ENCODE peak calls at places on chromosomes 4 and X, in five cellular contexts. One of them, this sample, is unnamed.
A peak's percentile ranks its signal among the peaks of the same experiment; 100 is the strongest.

GRCh38 chr4:152806492-152807125 is 26.9 kb downstream of the ARFIP1 start:
- DNase-seq in SJSA1: no peak
- DNase-seq in left lung: no peak
- DNase-seq in CD4-positive, CD25-positive, alpha-beta regulatory T cell: no peak
- DNase-seq in left ventricle myocardium inferior: no peak
- DNase-seq in this sample: no peak

GRCh38 chrX:15204130-15204751 is 65.6 kb downstream of the ASB9 start:
- DNase-seq in SJSA1: no peak
- DNase-seq in left lung: no peak
- DNase-seq in CD4-positive, CD25-positive, alpha-beta regulatory T cell: peak; percentile 3
- DNase-seq in left ventricle myocardium inferior: no peak
- DNase-seq in this sample: no peak

GRCh38 chr4:186806679-186807078 is 83.0 kb upstream of the FAT1 start:
- DNase-seq in SJSA1: no peak
- DNase-seq in left lung: no peak
- DNase-seq in CD4-positive, CD25-positive, alpha-beta regulatory T cell: no peak
- DNase-seq in left ventricle myocardium inferior: no peak
- DNase-seq in this sample: no peak

GRCh38 chr4:74391346-74391745 is 26.4 kb downstream of the EREG start:
- DNase-seq in SJSA1: no peak
- DNase-seq in left lung: no peak
- DNase-seq in CD4-positive, CD25-positive, alpha-beta regulatory T cell: no peak
- DNase-seq in left ventricle myocardium inferior: no peak
- DNase-seq in this sample: no peak

GRCh38 chrX:39777623-39778025 is 320.1 kb downstream of the BCOR start:
- DNase-seq in SJSA1: no peak
- DNase-seq in left lung: no peak
- DNase-seq in CD4-positive, CD25-positive, alpha-beta regulatory T cell: no peak
- DNase-seq in left ventricle myocardium inferior: no peak
- DNase-seq in this sample: no peak

GRCh38 chrX:103361798-103362197 is 5.5 kb downstream of the TCEAL9 start:
- DNase-seq in SJSA1: no peak
- DNase-seq in left lung: no peak
- DNase-seq in CD4-positive, CD25-positive, alpha-beta regulatory T cell: no peak
- DNase-seq in left ventricle myocardium inferior: no peak
- DNase-seq in this sample: no peak

GRCh38 chr4:118834960-118835895 is 698 bp downstream of the SEC24D start:
- DNase-seq in SJSA1: peak; percentile 75
- DNase-seq in left lung: peak; percentile 76
- DNase-seq in CD4-positive, CD25-positive, alpha-beta regulatory T cell: peak; percentile 37
- DNase-seq in left ventricle myocardium inferior: peak; percentile 54
- DNase-seq in this sample: peak; percentile 17

GRCh38 chr4:114399085-114399484 is 199.5 kb upstream of the UGT8 start:
- DNase-seq in SJSA1: no peak
- DNase-seq in left lung: no peak
- DNase-seq in CD4-positive, CD25-positive, alpha-beta regulatory T cell: no peak
- DNase-seq in left ventricle myocardium inferior: no peak
- DNase-seq in this sample: no peak

GRCh38 chrX:108439434-108439883 is at the start of gene COL4A5:
- DNase-seq in SJSA1: peak; percentile 61
- DNase-seq in left lung: no peak
- DNase-seq in CD4-positive, CD25-positive, alpha-beta regulatory T cell: no peak
- DNase-seq in left ventricle myocardium inferior: peak; percentile 27
- DNase-seq in this sample: no peak

GRCh38 chr4:128855656-128856055 is 46.2 kb downstream of the JADE1 start:
- DNase-seq in SJSA1: no peak
- DNase-seq in left lung: no peak
- DNase-seq in CD4-positive, CD25-positive, alpha-beta regulatory T cell: no peak
- DNase-seq in left ventricle myocardium inferior: no peak
- DNase-seq in this sample: no peak

GRCh38 chr4:138875886-138876608 is 139.5 kb upstream of the NOCT start:
- DNase-seq in SJSA1: peak; percentile 77
- DNase-seq in left lung: no peak
- DNase-seq in CD4-positive, CD25-positive, alpha-beta regulatory T cell: no peak
- DNase-seq in left ventricle myocardium inferior: no peak
- DNase-seq in this sample: no peak

GRCh38 chrX:38166478-38167083 is 54.1 kb downstream of the SRPX start:
- DNase-seq in SJSA1: no peak
- DNase-seq in left lung: no peak
- DNase-seq in CD4-positive, CD25-positive, alpha-beta regulatory T cell: peak; percentile 5
- DNase-seq in left ventricle myocardium inferior: no peak
- DNase-seq in this sample: no peak

GRCh38 chr4:127857641-127858040 is 23.1 kb upstream of the PLK4 start:
- DNase-seq in SJSA1: no peak
- DNase-seq in left lung: no peak
- DNase-seq in CD4-positive, CD25-positive, alpha-beta regulatory T cell: no peak
- DNase-seq in left ventricle myocardium inferior: no peak
- DNase-seq in this sample: no peak

GRCh38 chr4:1716065-1716945 is 4.2 kb upstream of the SLBP start:
- DNase-seq in SJSA1: no peak
- DNase-seq in left lung: no peak
- DNase-seq in CD4-positive, CD25-positive, alpha-beta regulatory T cell: no peak
- DNase-seq in left ventricle myocardium inferior: no peak
- DNase-seq in this sample: no peak

GRCh38 chr4:1717129-1718094 is 3.7 kb downstream of the TMEM129 start:
- DNase-seq in SJSA1: no peak
- DNase-seq in left lung: peak; percentile 77
- DNase-seq in CD4-positive, CD25-positive, alpha-beta regulatory T cell: no peak
- DNase-seq in left ventricle myocardium inferior: no peak
- DNase-seq in this sample: no peak

GRCh38 chr4:1713003-1713397 is 881 bp upstream of the SLBP start:
- DNase-seq in SJSA1: no peak
- DNase-seq in left lung: no peak
- DNase-seq in CD4-positive, CD25-positive, alpha-beta regulatory T cell: no peak
- DNase-seq in left ventricle myocardium inferior: no peak
- DNase-seq in this sample: no peak

GRCh38 chr4:1714303-1715001 is 2.3 kb upstream of the SLBP start:
- DNase-seq in SJSA1: no peak
- DNase-seq in left lung: no peak
- DNase-seq in CD4-positive, CD25-positive, alpha-beta regulatory T cell: no peak
- DNase-seq in left ventricle myocardium inferior: no peak
- DNase-seq in this sample: no peak

GRCh38 chr4:1715002-1715761 is 3.1 kb upstream of the SLBP start:
- DNase-seq in SJSA1: no peak
- DNase-seq in left lung: no peak
- DNase-seq in CD4-positive, CD25-positive, alpha-beta regulatory T cell: no peak
- DNase-seq in left ventricle myocardium inferior: no peak
- DNase-seq in this sample: no peak
- H3K4me3 ChIP-seq in SJSA1: no peak overlapping the region
- H3K4me3 ChIP-seq in left lung: no peak overlapping the region
- H3K4me3 ChIP-seq in CD4-positive, CD25-positive, alpha-beta regulatory T cell: no peak overlapping the region
- H3K4me3 ChIP-seq in left ventricle myocardium inferior: no peak overlapping the region
- H3K4me3 ChIP-seq in this sample: no peak overlapping the region

DNA sequence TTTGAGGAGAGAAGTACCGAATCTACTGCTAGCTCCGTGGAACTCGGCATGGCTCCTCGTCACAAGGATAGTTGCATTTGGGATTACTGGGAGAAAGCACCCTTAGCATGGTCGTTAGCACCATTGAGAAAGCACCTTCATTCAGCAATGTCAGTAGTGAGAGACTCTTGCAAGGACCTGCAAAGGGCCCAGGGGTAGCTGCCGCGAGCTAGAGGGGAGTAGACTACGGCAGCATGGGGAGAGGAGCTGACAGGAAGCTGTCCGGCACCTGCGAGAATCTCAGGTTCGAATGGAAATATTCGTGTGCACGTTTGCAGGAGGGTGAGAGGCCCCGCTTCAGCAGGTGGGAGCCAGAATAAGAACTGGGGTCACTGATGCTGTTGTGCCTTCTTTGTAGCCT is 20.2 kb downstream of the TLR10 start:
- DNase-seq in SJSA1: no peak
- DNase-seq in left lung: no peak
- DNase-seq in CD4-positive, CD25-positive, alpha-beta regulatory T cell: no peak
- DNase-seq in left ventricle myocardium inferior: no peak
- DNase-seq in this sample: no peak
- H3K36me3 ChIP-seq in SJSA1: no peaks in the 10 kb centered on the region
- H3K36me3 ChIP-seq in left lung: no peaks in the 10 kb centered on the region
- H3K36me3 ChIP-seq in CD4-positive, CD25-positive, alpha-beta regulatory T cell: no peaks in the 10 kb centered on the region
- H3K36me3 ChIP-seq in left ventricle myocardium inferior: no peaks in the 10 kb centered on the region
- H3K36me3 ChIP-seq in this sample: no peaks in the 10 kb centered on the region

DNA sequence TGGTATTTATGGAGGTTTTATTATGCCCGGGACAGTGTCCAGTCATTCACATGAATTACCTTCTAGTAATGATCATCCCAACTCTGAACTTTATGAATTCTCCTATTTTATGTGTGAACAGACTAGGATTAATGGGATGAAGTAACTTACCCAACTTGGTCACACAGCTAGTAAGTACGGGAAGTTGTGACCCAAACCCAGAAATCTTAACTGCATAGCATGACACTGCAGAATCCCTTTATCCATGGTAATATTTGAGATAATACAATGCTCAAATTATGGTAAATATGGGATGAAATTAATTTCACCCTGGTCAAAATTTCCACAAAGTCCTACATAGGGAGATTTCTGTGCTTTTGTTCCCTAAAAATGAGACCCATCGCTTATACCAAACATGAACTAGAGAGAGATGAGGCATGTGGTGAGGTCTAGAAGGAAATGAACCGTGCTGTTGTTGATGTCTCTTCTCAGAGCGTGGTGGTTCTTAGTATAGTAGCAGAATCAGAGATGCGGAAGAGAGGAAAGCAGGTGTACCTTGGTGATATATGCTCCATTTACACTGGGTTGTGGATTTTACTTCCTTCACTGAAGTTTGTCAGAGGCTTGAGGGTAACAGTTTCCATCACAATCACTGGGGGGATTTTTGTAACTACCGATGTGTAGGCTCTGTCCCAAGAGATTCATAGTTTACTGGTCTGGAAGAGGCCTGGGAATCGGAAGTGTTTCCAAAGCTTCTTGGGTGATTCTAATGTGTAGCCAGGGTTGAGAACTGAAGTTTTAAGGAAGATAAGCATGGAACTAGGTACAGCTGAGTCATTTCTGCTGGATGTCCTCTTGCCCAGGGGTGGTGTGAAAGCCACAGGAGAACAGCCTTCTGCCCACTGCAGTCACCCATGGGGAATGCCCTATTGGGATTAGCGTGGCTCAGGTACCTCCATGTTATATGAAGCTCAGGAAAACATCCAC is 30.2 kb upstream of the FAM9C start:
- DNase-seq in SJSA1: no peak
- DNase-seq in left lung: no peak
- DNase-seq in CD4-positive, CD25-positive, alpha-beta regulatory T cell: peak; percentile 51
- DNase-seq in left ventricle myocardium inferior: no peak
- DNase-seq in this sample: no peak
- H3K4me1 ChIP-seq in SJSA1: peaks cover 15% of the 10 kb centered on the region
- H3K4me1 ChIP-seq in left lung: no peaks in the 10 kb centered on the region
- H3K4me1 ChIP-seq in CD4-positive, CD25-positive, alpha-beta regulatory T cell: peaks cover 39% of the 10 kb centered on the region
- H3K4me1 ChIP-seq in left ventricle myocardium inferior: no peaks in the 10 kb centered on the region
- H3K4me1 ChIP-seq in this sample: peaks cover 12% of the 10 kb centered on the region

GRCh38 chrX:71669492-71669891 is 2.1 kb downstream of the LOC101059915 start:
- DNase-seq in SJSA1: peak; percentile 17
- DNase-seq in left lung: no peak
- DNase-seq in CD4-positive, CD25-positive, alpha-beta regulatory T cell: no peak
- DNase-seq in left ventricle myocardium inferior: no peak
- DNase-seq in this sample: no peak
- H3K4me3 ChIP-seq in SJSA1: no peak overlapping the region
- H3K4me3 ChIP-seq in left lung: no peak overlapping the region
- H3K4me3 ChIP-seq in CD4-positive, CD25-positive, alpha-beta regulatory T cell: no peak overlapping the region
- H3K4me3 ChIP-seq in left ventricle myocardium inferior: no peak overlapping the region
- H3K4me3 ChIP-seq in this sample: no peak overlapping the region

GRCh38 chr4:143538979-143539669 is 25.6 kb downstream of the SMARCA5 start:
- DNase-seq in SJSA1: no peak
- DNase-seq in left lung: no peak
- DNase-seq in CD4-positive, CD25-positive, alpha-beta regulatory T cell: no peak
- DNase-seq in left ventricle myocardium inferior: no peak
- DNase-seq in this sample: no peak
- H3K36me3 ChIP-seq in SJSA1: peaks cover 93% of the 10 kb centered on the region
- H3K36me3 ChIP-seq in left lung: no peaks in the 10 kb centered on the region
- H3K36me3 ChIP-seq in CD4-positive, CD25-positive, alpha-beta regulatory T cell: peaks cover 99% of the 10 kb centered on the region
- H3K36me3 ChIP-seq in left ventricle myocardium inferior: peaks cover 97% of the 10 kb centered on the region
- H3K36me3 ChIP-seq in this sample: peaks cover 75% of the 10 kb centered on the region

GRCh38 chr4:122313001-122313400 is 65.8 kb upstream of the ADAD1 start:
- DNase-seq in SJSA1: no peak
- DNase-seq in left lung: no peak
- DNase-seq in CD4-positive, CD25-positive, alpha-beta regulatory T cell: no peak
- DNase-seq in left ventricle myocardium inferior: no peak
- DNase-seq in this sample: no peak
- H3K4me1 ChIP-seq in SJSA1: no peaks in the 10 kb centered on the region
- H3K4me1 ChIP-seq in left lung: no peaks in the 10 kb centered on the region
- H3K4me1 ChIP-seq in CD4-positive, CD25-positive, alpha-beta regulatory T cell: no peaks in the 10 kb centered on the region
- H3K4me1 ChIP-seq in left ventricle myocardium inferior: peaks cover 8% of the 10 kb centered on the region
- H3K4me1 ChIP-seq in this sample: no peaks in the 10 kb centered on the region

DNA sequence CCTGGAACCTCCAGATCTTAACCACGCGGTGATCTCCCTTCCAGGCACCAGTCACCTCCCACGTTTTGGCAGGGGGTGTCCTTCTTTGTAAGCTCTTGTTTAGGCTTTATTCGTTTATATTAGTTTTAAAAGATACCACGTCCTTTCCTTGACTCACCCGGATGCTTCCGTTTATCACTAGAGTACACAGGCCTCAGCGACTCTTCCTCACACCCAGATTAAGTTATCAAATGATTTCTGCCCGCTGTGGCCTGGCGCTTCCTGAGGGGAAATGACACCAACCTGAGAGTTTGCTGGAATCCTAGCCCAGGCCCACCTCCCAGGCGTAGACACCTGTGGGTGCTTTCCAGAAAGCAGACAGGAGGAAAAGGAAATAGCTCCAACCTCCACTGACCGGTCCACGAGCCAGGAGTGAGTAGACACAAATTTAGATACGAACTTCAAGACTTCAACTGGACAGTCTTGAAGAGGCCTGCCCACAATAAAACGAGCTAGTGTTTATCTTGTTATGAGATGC is 756 bp upstream of the ADAMTS3 start:
- DNase-seq in SJSA1: no peak
- DNase-seq in left lung: peak; percentile 37
- DNase-seq in CD4-positive, CD25-positive, alpha-beta regulatory T cell: no peak
- DNase-seq in left ventricle myocardium inferior: no peak
- DNase-seq in this sample: no peak
- H3K4me3 ChIP-seq in SJSA1: peak overlapping the region; percentile 39
- H3K4me3 ChIP-seq in left lung: peak overlapping the region; percentile 44
- H3K4me3 ChIP-seq in CD4-positive, CD25-positive, alpha-beta regulatory T cell: no peak overlapping the region
- H3K4me3 ChIP-seq in left ventricle myocardium inferior: peak overlapping the region; percentile 74
- H3K4me3 ChIP-seq in this sample: no peak overlapping the region

GRCh38 chrX:53997751-53998150 is 46.5 kb downstream of the PHF8 start:
- DNase-seq in SJSA1: no peak
- DNase-seq in left lung: no peak
- DNase-seq in CD4-positive, CD25-positive, alpha-beta regulatory T cell: no peak
- DNase-seq in left ventricle myocardium inferior: no peak
- DNase-seq in this sample: no peak
- H3K36me3 ChIP-seq in SJSA1: peaks cover 6% of the 10 kb centered on the region
- H3K36me3 ChIP-seq in left lung: no peaks in the 10 kb centered on the region
- H3K36me3 ChIP-seq in CD4-positive, CD25-positive, alpha-beta regulatory T cell: peaks cover 71% of the 10 kb centered on the region
- H3K36me3 ChIP-seq in left ventricle myocardium inferior: peaks cover 58% of the 10 kb centered on the region
- H3K36me3 ChIP-seq in this sample: peaks cover 42% of the 10 kb centered on the region

GRCh38 chrX:41616255-41616654 is 72.5 kb upstream of the GPR34 start:
- DNase-seq in SJSA1: no peak
- DNase-seq in left lung: no peak
- DNase-seq in CD4-positive, CD25-positive, alpha-beta regulatory T cell: no peak
- DNase-seq in left ventricle myocardium inferior: no peak
- DNase-seq in this sample: no peak

GRCh38 chrX:41619221-41619620 is 69.6 kb upstream of the GPR34 start:
- DNase-seq in SJSA1: no peak
- DNase-seq in left lung: no peak
- DNase-seq in CD4-positive, CD25-positive, alpha-beta regulatory T cell: no peak
- DNase-seq in left ventricle myocardium inferior: no peak
- DNase-seq in this sample: no peak

GRCh38 chrX:41616935-41617334 is 71.8 kb upstream of the GPR34 start:
- DNase-seq in SJSA1: no peak
- DNase-seq in left lung: no peak
- DNase-seq in CD4-positive, CD25-positive, alpha-beta regulatory T cell: no peak
- DNase-seq in left ventricle myocardium inferior: no peak
- DNase-seq in this sample: no peak

GRCh38 chrX:41621236-41621651 is 67.5 kb upstream of the GPR34 start:
- DNase-seq in SJSA1: no peak
- DNase-seq in left lung: no peak
- DNase-seq in CD4-positive, CD25-positive, alpha-beta regulatory T cell: no peak
- DNase-seq in left ventricle myocardium inferior: no peak
- DNase-seq in this sample: no peak
- H3K4me1 ChIP-seq in SJSA1: peaks cover 5% of the 10 kb centered on the region
- H3K4me1 ChIP-seq in left lung: no peaks in the 10 kb centered on the region
- H3K4me1 ChIP-seq in CD4-positive, CD25-positive, alpha-beta regulatory T cell: no peaks in the 10 kb centered on the region
- H3K4me1 ChIP-seq in left ventricle myocardium inferior: no peaks in the 10 kb centered on the region
- H3K4me1 ChIP-seq in this sample: no peaks in the 10 kb centered on the region

This sample was measured in effector memory CD4-positive, alpha-beta T cell.